ENCODE peak calls at places on chromosomes 7 and 10, in six cellular contexts. One of them, this sample, is unnamed.

GRCh38 chr10:26378763-26379361 is 59.3 kb upstream of the APBB1IP start:
- DNase-seq in osteoblast: no peak
- DNase-seq in aorta: no peak
- DNase-seq in cerebellum: no peak
- DNase-seq in breast epithelium: no peak
- DNase-seq in fibroblast of lung: peak; percentile 1
- DNase-seq in this sample: no peak

GRCh38 chr10:1486841-1487240 is 250.5 kb downstream of the ADARB2 start:
- DNase-seq in aorta: no peak
- DNase-seq in cerebellum: no peak
- DNase-seq in breast epithelium: no peak
- DNase-seq in fibroblast of lung: no peak
- DNase-seq in osteoblast: no peak
- DNase-seq in this sample: no peak

GRCh38 chr10:102302611-102303010 is 57.3 kb downstream of the GBF1 start:
- DNase-seq in fibroblast of lung: peak; percentile 42
- DNase-seq in aorta: no peak
- DNase-seq in breast epithelium: no peak
- DNase-seq in osteoblast: peak; percentile 39
- DNase-seq in cerebellum: no peak
- DNase-seq in this sample: no peak

GRCh38 chr7:32496052-32496813 is 944 bp downstream of the AVL9 start:
- DNase-seq in osteoblast: peak; percentile 56
- DNase-seq in fibroblast of lung: peak; percentile 8
- DNase-seq in cerebellum: peak; percentile 13
- DNase-seq in breast epithelium: no peak
- DNase-seq in aorta: no peak
- DNase-seq in this sample: no peak

GRCh38 chr10:35768011-35768410 is 125.9 kb upstream of the FZD8 start:
- DNase-seq in cerebellum: no peak
- DNase-seq in osteoblast: no peak
- DNase-seq in breast epithelium: no peak
- DNase-seq in fibroblast of lung: no peak
- DNase-seq in aorta: no peak
- DNase-seq in this sample: no peak

GRCh38 chr7:834277-834676 is 2.0 kb downstream of the SUN1 start:
- DNase-seq in breast epithelium: no peak
- DNase-seq in osteoblast: no peak
- DNase-seq in aorta: no peak
- DNase-seq in fibroblast of lung: no peak
- DNase-seq in cerebellum: no peak
- DNase-seq in this sample: no peak

GRCh38 chr10:133070402-133070801 is 17.3 kb upstream of the ADGRA1 start:
- DNase-seq in fibroblast of lung: no peak
- DNase-seq in cerebellum: no peak
- DNase-seq in aorta: no peak
- DNase-seq in breast epithelium: no peak
- DNase-seq in osteoblast: no peak
- DNase-seq in this sample: no peak

GRCh38 chr10:70052462-70053211 is at the start of gene MACROH2A2:
- DNase-seq in fibroblast of lung: peak; percentile 69
- DNase-seq in breast epithelium: peak; percentile 58
- DNase-seq in aorta: peak; percentile 81
- DNase-seq in cerebellum: peak; percentile 83
- DNase-seq in osteoblast: peak; percentile 93
- DNase-seq in this sample: peak; percentile 42

GRCh38 chr10:712089-712488 is 22.6 kb upstream of the DIP2C start:
- DNase-seq in fibroblast of lung: no peak
- DNase-seq in osteoblast: no peak
- DNase-seq in aorta: no peak
- DNase-seq in cerebellum: no peak
- DNase-seq in breast epithelium: no peak
- DNase-seq in this sample: no peak

GRCh38 chr10:118033905-118034304 is 12.8 kb downstream of the RAB11FIP2 start:
- DNase-seq in aorta: no peak
- DNase-seq in breast epithelium: no peak
- DNase-seq in cerebellum: no peak
- DNase-seq in fibroblast of lung: peak; percentile 84
- DNase-seq in osteoblast: no peak
- DNase-seq in this sample: no peak

GRCh38 chr10:44471410-44471809 is 86.5 kb upstream of the CXCL12 start:
- DNase-seq in fibroblast of lung: no peak
- DNase-seq in breast epithelium: no peak
- DNase-seq in osteoblast: peak; percentile 82
- DNase-seq in cerebellum: no peak
- DNase-seq in aorta: no peak
- DNase-seq in this sample: no peak

GRCh38 chr7:4607321-4607729 is 74.8 kb upstream of the FOXK1 start:
- DNase-seq in cerebellum: no peak
- DNase-seq in aorta: peak; percentile 64
- DNase-seq in breast epithelium: no peak
- DNase-seq in osteoblast: no peak
- DNase-seq in fibroblast of lung: no peak
- DNase-seq in this sample: no peak

GRCh38 chr7:27096756-27097514 is 1.1 kb upstream of the HOXA1 start:
- DNase-seq in breast epithelium: no peak
- DNase-seq in aorta: peak; percentile 83
- DNase-seq in fibroblast of lung: peak; percentile 61
- DNase-seq in osteoblast: peak; percentile 96
- DNase-seq in cerebellum: no peak
- DNase-seq in this sample: peak; percentile 11